ENCODE peak calls at places on chromosomes 6 and 20, in five cellular contexts. D is ascending aorta, H is A673, Z is A549, E is sigmoid colon. T is an unnamed sample.

GRCh38 chr6:31898200-31899011 is 908 bp upstream of the EHMT2 start:
- DNase-seq in D (no peak), H (peak), E (no peak), Z (peak), T (no peak)

GRCh38 chr20:63531686-63532448 is 5.3 kb downstream of the PTK6 start:
- DNase-seq in Z (no peak), E (no peak), D (no peak), H (no peak), T (peak)

GRCh38 chr6:46963626-46964025 is 41.9 kb upstream of the ADGRF5 start:
- DNase-seq in H (no peak), E (no peak), Z (no peak), D (no peak), T (no peak)

GRCh38 chr20:3077618-3078134 is 6.3 kb downstream of the OXT start:
- DNase-seq in H (no peak), E (no peak), Z (no peak), D (no peak), T (no peak)

GRCh38 chr6:121006024-121006423 is 328.3 kb downstream of the TBC1D32 start:
- DNase-seq in H (no peak), Z (no peak), E (no peak), D (no peak), T (no peak)

GRCh38 chr6:170025341-170026271 is 265.3 kb downstream of the DLL1 start:
- DNase-seq in E (peak), Z (no peak), H (no peak), D (peak), T (no peak)

GRCh38 chr20:44204156-44204831 is 6.3 kb downstream of the OSER1 start:
- DNase-seq in H (peak), D (no peak), Z (peak), E (no peak), T (no peak)

GRCh38 chr6:82348130-82348529 is 15.5 kb upstream of the TPBG start:
- DNase-seq in H (peak), Z (peak), E (no peak), D (no peak), T (no peak)

GRCh38 chr6:3227363-3228045 is at the start of gene TUBB2B:
- DNase-seq in H (peak), D (no peak), Z (no peak), E (peak), T (peak)

DNA sequence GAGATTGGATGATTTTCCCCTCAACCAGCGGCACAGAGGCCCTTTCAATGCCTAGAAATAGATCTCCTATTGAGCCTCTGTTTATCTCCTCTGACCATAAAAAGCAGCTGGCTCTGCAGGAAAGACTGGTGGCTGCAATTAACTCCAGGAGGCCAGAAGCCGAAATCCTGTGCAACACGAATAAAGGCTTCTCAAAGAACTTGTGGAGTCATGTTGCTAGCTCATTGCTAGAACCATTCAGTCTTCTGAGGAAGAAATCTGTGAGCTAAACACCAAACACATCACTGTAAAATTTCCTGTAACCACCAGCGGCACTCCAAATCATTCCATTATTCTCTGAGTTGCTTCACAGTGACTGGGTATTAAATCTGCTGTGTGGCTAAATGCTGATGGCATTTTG is 49.1 kb upstream of the TPD52L1 start:
- DNase-seq in Z (no peak), D (no peak), E (no peak), H (peak), T (no peak)
- H3K27ac ChIP-seq in Z (peak), D (peak), E (peak), H (peak), T (no peak)

GRCh38 chr6:167575201-167575696 is 250.4 kb downstream of the TTLL2 start:
- DNase-seq in E (peak), D (no peak), H (no peak), Z (no peak), T (no peak)
- H3K27ac ChIP-seq in E (no peak), D (peak), H (no peak), Z (no peak), T (no peak)

GRCh38 chr6:133610974-133611373 is 277.9 kb upstream of the TCF21 start:
- DNase-seq in Z (peak), E (no peak), H (no peak), D (no peak), T (no peak)
- H3K27ac ChIP-seq in Z (peak), E (no peak), H (no peak), D (no peak), T (no peak)

GRCh38 chr6:157982580-157983438 is 1.1 kb downstream of the SYNJ2 start:
- DNase-seq in Z (peak), D (no peak), E (peak), H (no peak), T (no peak)
- H3K27ac ChIP-seq in Z (peak), D (peak), E (peak), H (peak), T (no peak)

GRCh38 chr20:51450984-51451383 is 91.5 kb downstream of the NFATC2 start:
- DNase-seq in D (no peak), H (no peak), E (no peak), Z (no peak), T (no peak)
- H3K27ac ChIP-seq in D (no peak), H (no peak), E (peak), Z (peak), T (no peak)

GRCh38 chr6:56314683-56315523 is 67.5 kb upstream of the COL21A1 start:
- DNase-seq in Z (peak), H (peak), D (no peak), E (no peak), T (no peak)

GRCh38 chr6:56311525-56311924 is 64.1 kb upstream of the COL21A1 start:
- DNase-seq in Z (no peak), H (no peak), D (no peak), E (no peak), T (no peak)

GRCh38 chr6:56311086-56311485 is 63.7 kb upstream of the COL21A1 start:
- DNase-seq in H (no peak), D (no peak), Z (no peak), E (no peak), T (no peak)

DNA sequence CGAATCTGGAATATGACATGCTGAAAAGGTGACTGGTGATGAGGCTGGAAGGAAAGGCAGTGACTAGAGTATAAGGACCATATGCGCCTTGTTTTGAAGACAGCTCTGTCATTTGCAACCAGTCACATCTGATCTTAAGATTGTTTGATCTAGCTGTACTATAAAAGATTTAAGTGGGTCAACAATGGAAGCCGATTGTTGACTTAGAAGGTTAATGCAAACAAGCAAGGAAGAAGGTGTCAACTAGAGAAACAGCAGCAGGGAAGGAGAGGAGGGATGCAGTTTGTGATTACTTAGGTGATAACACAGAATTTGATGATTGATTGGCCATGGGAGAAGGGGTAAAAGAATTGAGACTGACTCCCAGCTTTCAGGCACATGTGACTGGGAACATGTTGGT is 64.7 kb upstream of the COL21A1 start:
- DNase-seq in E (no peak), Z (no peak), H (no peak), D (no peak), T (no peak)
- H3K27ac ChIP-seq in E (no peak), Z (no peak), H (no peak), D (no peak), T (no peak)

GRCh38 chr6:16322666-16323312 is 84.4 kb downstream of the GMPR start:
- DNase-seq in D (peak), H (peak), E (peak), Z (no peak), T (peak)
- H3K27ac ChIP-seq in D (peak), H (peak), E (peak), Z (no peak), T (no peak)

DNA sequence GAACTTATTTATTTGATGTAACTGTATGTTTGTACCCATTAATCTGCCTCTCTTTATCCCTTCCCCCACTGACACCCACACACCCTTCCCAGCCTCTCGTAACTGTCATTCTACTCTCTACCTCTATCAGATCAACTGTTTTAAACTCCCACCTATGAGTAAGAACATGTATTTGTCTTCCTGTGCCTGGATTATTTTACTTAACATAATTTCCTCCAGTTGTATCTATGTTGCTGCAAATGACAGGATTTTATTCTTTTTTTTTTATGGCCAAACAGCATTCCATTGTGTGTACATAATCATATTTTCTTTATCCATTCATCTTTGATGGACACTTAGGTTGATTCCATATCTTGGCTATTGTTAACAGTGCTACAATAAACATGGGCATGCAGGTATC is 49.3 kb downstream of the PHACTR2 start:
- DNase-seq in E (no peak), H (no peak), D (no peak), Z (no peak), T (no peak)
- H3K27ac ChIP-seq in E (no peak), H (no peak), D (no peak), Z (no peak), T (no peak)